ENCODE peak calls at places on chromosomes 1 and 21, in four cellular contexts. M is DMS 273 treated with DMSO at 0.1 percent for 48 hours, I is HTR-8/SVneo, K is mesothelial cell of epicardium. Y is an unnamed sample.

GRCh38 chr1:54872041-54872342 is 15.0 kb downstream of the DHCR24 start:
- DNase-seq in M (no peak), I (no peak), K (no peak), Y (no peak)

GRCh38 chr1:229222081-229222480 is 48.8 kb upstream of the RAB4A start:
- DNase-seq in M (no peak), I (no peak), K (no peak), Y (no peak)

GRCh38 chr1:51989582-51990477 is 670 bp downstream of the RAB3B start:
- DNase-seq in M (no peak), I (no peak), K (no peak), Y (no peak)

GRCh38 chr1:209411491-209411929 is 172.0 kb upstream of the CAMK1G start:
- DNase-seq in M (no peak), I (no peak), K (no peak), Y (no peak)

GRCh38 chr1:5286244-5286643 is 631.8 kb downstream of the AJAP1 start:
- DNase-seq in M (no peak), I (no peak), K (no peak), Y (no peak)

GRCh38 chr1:10516925-10517676 is 42.4 kb downstream of the PEX14 start:
- DNase-seq in M (no peak), I (no peak), K (no peak), Y (no peak)

GRCh38 chr1:101964708-101965107 is 32.0 kb downstream of the OLFM3 start:
- DNase-seq in M (no peak), I (no peak), K (no peak), Y (no peak)

GRCh38 chr1:145995964-145996432 is 381 bp downstream of the TXNIP start:
- DNase-seq in M (no peak), I (no peak), K (no peak), Y (peak; percentile 25)

GRCh38 chr1:230139306-230139705 is 72.3 kb downstream of the GALNT2 start:
- DNase-seq in M (no peak), I (no peak), K (no peak), Y (no peak)

GRCh38 chr21:15752763-15753407 is 23.1 kb downstream of the USP25 start:
- DNase-seq in M (no peak), I (no peak), K (no peak), Y (no peak)

GRCh38 chr1:218164930-218165686 is 120.0 kb upstream of the RRP15 start:
- DNase-seq in M (no peak), I (peak; percentile 14), K (peak; percentile 46), Y (peak; percentile 61)

GRCh38 chr1:192477630-192478029 is 97.9 kb upstream of the RGS1 start:
- DNase-seq in M (no peak), I (peak; percentile 37), K (no peak), Y (no peak)

GRCh38 chr1:21781971-21782867 is 730 bp downstream of the USP48 start:
- DNase-seq in M (peak; percentile 26), I (peak; percentile 15), K (peak; percentile 47), Y (no peak)